ENCODE peak calls at places on chromosomes 6 and 20, in eight cellular contexts. U is right lobe of liver, B is GM04504, Y is dorsolateral prefrontal cortex, K is KBM-7, J is NCI-H1092 treated with DMSO at 0.1 percent for 48 hours, G is NCI-H69, R is NCI-H1105. N is an unnamed sample.

GRCh38 chr6:110625883-110626282 is 149.5 kb upstream of the SLC22A16 start:
- DNase-seq in Y (no peak), B (peak), J (no peak), G (no peak), U (no peak), R (no peak), K (no peak), N (no peak)

GRCh38 chr6:75748743-75749538 is at the start of gene MYO6:
- DNase-seq in R (peak), K (peak), Y (peak), J (peak), U (peak), G (peak), B (peak), N (peak)

GRCh38 chr6:72084992-72085569 is 198.7 kb downstream of the RIMS1 start:
- DNase-seq in U (no peak), G (peak), K (peak), Y (no peak), B (no peak), J (peak), R (peak), N (peak)

GRCh38 chr6:105591053-105591452 is 188.2 kb upstream of the PREP start:
- DNase-seq in Y (no peak), B (no peak), G (no peak), J (no peak), K (peak), R (no peak), U (no peak), N (no peak)

GRCh38 chr20:64080013-64080812 is at the start of gene OPRL1:
- DNase-seq in B (no peak), G (no peak), Y (no peak), U (no peak), K (peak), R (no peak), J (no peak), N (peak)

GRCh38 chr6:17932362-17932852 is 55.0 kb downstream of the KIF13A start:
- DNase-seq in Y (no peak), R (no peak), J (no peak), K (no peak), U (no peak), G (no peak), B (peak), N (no peak)

GRCh38 chr6:160077526-160077925 is 44.1 kb upstream of the SLC22A1 start:
- DNase-seq in B (peak), K (no peak), Y (no peak), R (no peak), U (no peak), J (no peak), G (no peak), N (no peak)

GRCh38 chr20:9200620-9201019 is 131.7 kb downstream of the PLCB4 start:
- DNase-seq in K (no peak), J (no peak), R (no peak), G (no peak), U (no peak), Y (no peak), B (peak), N (no peak)

GRCh38 chr6:96075826-96076225 is 60.1 kb downstream of the FUT9 start:
- DNase-seq in Y (no peak), R (no peak), U (no peak), J (no peak), K (no peak), G (peak), B (no peak), N (no peak)

GRCh38 chr6:118316796-118317384 is 231.2 kb upstream of the PLN start:
- DNase-seq in U (no peak), R (no peak), K (no peak), Y (no peak), B (no peak), J (no peak), G (no peak), N (no peak)

GRCh38 chr6:34308483-34308882 is 59.7 kb upstream of the SMIM29 start:
- DNase-seq in Y (no peak), R (no peak), G (no peak), U (no peak), K (no peak), J (no peak), B (no peak), N (no peak)

GRCh38 chr20:61449057-61449456 is 197.0 kb downstream of the CDH4 start:
- DNase-seq in G (no peak), J (no peak), Y (no peak), K (no peak), B (no peak), R (no peak), U (no peak), N (no peak)

GRCh38 chr20:41029150-41029872 is 689 bp downstream of the TOP1 start:
- DNase-seq in J (peak), G (peak), R (peak), K (peak), Y (no peak), B (no peak), U (peak), N (peak)

GRCh38 chr6:74000582-74000981 is 304.6 kb downstream of the CD109 start:
- DNase-seq in K (no peak), B (no peak), G (no peak), U (no peak), Y (no peak), J (no peak), R (no peak), N (no peak)

GRCh38 chr20:62219992-62220665 is at the start of gene HRH3:
- DNase-seq in B (no peak), J (peak), K (no peak), R (peak), Y (no peak), G (peak), U (no peak), N (peak)